ENCODE peak calls at places on chromosomes 6 and 20, in four cellular contexts. One of them, this sample, is unnamed.

GRCh38 chr6:90399970-90400369 is 103.3 kb upstream of the BACH2 start:
- DNase-seq in GM12878: no peak
- DNase-seq in keratinocyte: no peak
- DNase-seq in GM23248: no peak
- DNase-seq in this sample: no peak

GRCh38 chr20:61965606-61966491 is 99.8 kb downstream of the TAF4 start:
- DNase-seq in GM12878: no peak
- DNase-seq in keratinocyte: no peak
- DNase-seq in GM23248: no peak
- DNase-seq in this sample: no peak

GRCh38 chr20:59933296-59933848 is at the start of gene SYCP2:
- DNase-seq in GM12878: no peak
- DNase-seq in keratinocyte: no peak
- DNase-seq in GM23248: peak
- DNase-seq in this sample: peak

GRCh38 chr6:6283747-6284146 is 36.7 kb downstream of the F13A1 start:
- DNase-seq in GM23248: no peak
- DNase-seq in keratinocyte: no peak
- DNase-seq in GM12878: no peak
- DNase-seq in this sample: no peak

GRCh38 chr20:57032847-57033246 is 233.6 kb downstream of the BMP7 start:
- DNase-seq in GM23248: no peak
- DNase-seq in GM12878: no peak
- DNase-seq in keratinocyte: no peak
- DNase-seq in this sample: no peak

GRCh38 chr20:47821481-47822100 is 36.3 kb upstream of the SULF2 start:
- DNase-seq in keratinocyte: peak
- DNase-seq in GM23248: peak
- DNase-seq in GM12878: no peak
- DNase-seq in this sample: no peak

GRCh38 chr6:143059616-143060353 is 904 bp upstream of the AIG1 start:
- DNase-seq in GM23248: peak
- DNase-seq in keratinocyte: peak
- DNase-seq in GM12878: no peak
- DNase-seq in this sample: peak

GRCh38 chr20:63700199-63701050 is 4.0 kb downstream of the TNFRSF6B start:
- DNase-seq in keratinocyte: no peak
- DNase-seq in GM23248: no peak
- DNase-seq in GM12878: no peak
- DNase-seq in this sample: no peak

GRCh38 chr6:140773276-140773675 is 1359.4 kb upstream of the GJE1 start:
- DNase-seq in GM23248: no peak
- DNase-seq in GM12878: no peak
- DNase-seq in keratinocyte: no peak
- DNase-seq in this sample: no peak

GRCh38 chr6:111657146-111657545 is 51.5 kb upstream of the TRAF3IP2 start:
- DNase-seq in keratinocyte: no peak
- DNase-seq in GM12878: no peak
- DNase-seq in GM23248: peak
- DNase-seq in this sample: no peak

GRCh38 chr6:150922137-150922536 is 56.6 kb downstream of the MTHFD1L start:
- DNase-seq in GM12878: no peak
- DNase-seq in keratinocyte: no peak
- DNase-seq in GM23248: no peak
- DNase-seq in this sample: no peak

GRCh38 chr6:110217255-110217654 is 37.0 kb downstream of the CDC40 start:
- DNase-seq in GM23248: peak
- DNase-seq in keratinocyte: peak
- DNase-seq in GM12878: no peak
- DNase-seq in this sample: no peak

GRCh38 chr6:34065470-34066283 is 80.2 kb downstream of the GRM4 start:
- DNase-seq in GM23248: peak
- DNase-seq in GM12878: no peak
- DNase-seq in keratinocyte: no peak
- DNase-seq in this sample: no peak

GRCh38 chr6:34067814-34068213 is 78.1 kb downstream of the GRM4 start:
- DNase-seq in GM12878: no peak
- DNase-seq in GM23248: peak
- DNase-seq in keratinocyte: no peak
- DNase-seq in this sample: no peak

GRCh38 chr6:34064675-34065074 is 81.2 kb downstream of the GRM4 start:
- DNase-seq in keratinocyte: no peak
- DNase-seq in GM23248: no peak
- DNase-seq in GM12878: no peak
- DNase-seq in this sample: no peak

GRCh38 chr6:34066772-34067770 is 78.8 kb downstream of the GRM4 start:
- DNase-seq in keratinocyte: no peak
- DNase-seq in GM23248: peak
- DNase-seq in GM12878: no peak
- DNase-seq in this sample: no peak

GRCh38 chr6:34066284-34066571 is 79.7 kb downstream of the GRM4 start:
- DNase-seq in GM23248: no peak
- DNase-seq in GM12878: no peak
- DNase-seq in keratinocyte: no peak
- DNase-seq in this sample: no peak
- TF ChIP-seq EZH2 in GM23248: no peak
- TF ChIP-seq EZH2 in GM12878: no peak
- TF ChIP-seq EZH2 in keratinocyte: no peak
- TF ChIP-seq EZH2 in this sample: no peak

GRCh38 chr6:21163110-21163837 is 430.3 kb upstream of the SOX4 start:
- DNase-seq in GM23248: peak
- DNase-seq in GM12878: no peak
- DNase-seq in keratinocyte: no peak
- DNase-seq in this sample: no peak
- TF ChIP-seq EZH2 in GM23248: no peak
- TF ChIP-seq EZH2 in GM12878: no peak
- TF ChIP-seq EZH2 in keratinocyte: no peak
- TF ChIP-seq EZH2 in this sample: no peak

GRCh38 chr6:122789078-122789861 is at the start of gene SMPDL3A:
- DNase-seq in GM23248: peak
- DNase-seq in GM12878: no peak
- DNase-seq in keratinocyte: no peak
- DNase-seq in this sample: peak
- TF ChIP-seq EZH2 in GM23248: no peak
- TF ChIP-seq EZH2 in GM12878: no peak
- TF ChIP-seq EZH2 in keratinocyte: no peak
- TF ChIP-seq EZH2 in this sample: no peak

GRCh38 chr6:43629505-43630300 is 639 bp upstream of the GTPBP2 start:
- DNase-seq in GM23248: peak
- DNase-seq in GM12878: peak
- DNase-seq in keratinocyte: peak
- DNase-seq in this sample: peak

GRCh38 chr6:43629104-43629504 is at the start of gene GTPBP2:
- DNase-seq in keratinocyte: peak
- DNase-seq in GM23248: peak
- DNase-seq in GM12878: peak
- DNase-seq in this sample: peak

GRCh38 chr6:43634702-43635303 is 837 bp upstream of the MAD2L1BP start:
- DNase-seq in GM23248: no peak
- DNase-seq in keratinocyte: no peak
- DNase-seq in GM12878: no peak
- DNase-seq in this sample: no peak

GRCh38 chr6:43628392-43629103 is 516 bp downstream of the GTPBP2 start:
- DNase-seq in GM12878: no peak
- DNase-seq in keratinocyte: no peak
- DNase-seq in GM23248: peak
- DNase-seq in this sample: peak

GRCh38 chr6:43630980-43631619 is 2.0 kb upstream of the GTPBP2 start:
- DNase-seq in GM12878: no peak
- DNase-seq in GM23248: no peak
- DNase-seq in keratinocyte: no peak
- DNase-seq in this sample: no peak
- TF ChIP-seq EZH2 in GM12878: no peak
- TF ChIP-seq EZH2 in GM23248: no peak
- TF ChIP-seq EZH2 in keratinocyte: no peak
- TF ChIP-seq EZH2 in this sample: no peak

GRCh38 chr6:163688971-163689370 is 274.5 kb downstream of the QKI start:
- DNase-seq in GM12878: no peak
- DNase-seq in GM23248: peak
- DNase-seq in keratinocyte: no peak
- DNase-seq in this sample: no peak
- TF ChIP-seq EZH2 in GM12878: no peak
- TF ChIP-seq EZH2 in GM23248: no peak
- TF ChIP-seq EZH2 in keratinocyte: no peak
- TF ChIP-seq EZH2 in this sample: no peak

GRCh38 chr6:108560463-108561308 is at the start of gene FOXO3:
- DNase-seq in keratinocyte: no peak
- DNase-seq in GM12878: no peak
- DNase-seq in GM23248: peak
- DNase-seq in this sample: peak
- TF ChIP-seq EZH2 in keratinocyte: no peak
- TF ChIP-seq EZH2 in GM12878: no peak
- TF ChIP-seq EZH2 in GM23248: no peak
- TF ChIP-seq EZH2 in this sample: no peak

This sample was measured in hepatocyte.